ENCODE peak calls at places on chromosomes 16 and 17, in ten cellular contexts. J, L, N, F, H, R, Z, S, X and T are unnamed samples.

GRCh38 chr16:81692571-81692970 is 86.5 kb upstream of the PLCG2 start:
- DNase-seq in N (no peak), J (no peak), R (no peak), S (no peak), F (peak; percentile 64), H (no peak), L (no peak), Z (no peak), X (peak; percentile 76), T (no peak)

GRCh38 chr16:59597269-59597668 is 863.2 kb upstream of the GOT2 start:
- DNase-seq in R (no peak), H (no peak), Z (no peak), F (no peak), L (no peak), J (no peak), N (no peak), X (no peak), S (no peak), T (no peak)

GRCh38 chr17:43769859-43770258 is 8.9 kb downstream of the DUSP3 start:
- DNase-seq in J (no peak), X (no peak), F (no peak), S (no peak), R (no peak), N (no peak), L (no peak), H (no peak), Z (no peak), T (no peak)

GRCh38 chr17:29619251-29619650 is 3.5 kb downstream of the CORO6 start:
- DNase-seq in R (no peak), Z (no peak), J (peak; percentile 73), N (no peak), S (no peak), H (no peak), F (peak; percentile 61), L (no peak), X (no peak), T (no peak)

GRCh38 chr16:57759541-57760356 is 24.2 kb downstream of the KATNB1 start:
- DNase-seq in X (no peak), J (no peak), L (no peak), Z (no peak), N (no peak), H (no peak), R (no peak), F (no peak), S (no peak), T (no peak)

GRCh38 chr17:74008196-74008595 is 195.3 kb upstream of the RPL38 start:
- DNase-seq in J (peak; percentile 43), F (no peak), N (peak; percentile 11), S (no peak), R (no peak), L (no peak), X (no peak), H (no peak), Z (no peak), T (no peak)

GRCh38 chr16:5020551-5020950 is 13.2 kb downstream of the NAGPA start:
- DNase-seq in F (no peak), H (no peak), J (no peak), N (no peak), R (no peak), X (no peak), S (no peak), L (no peak), Z (no peak), T (no peak)

GRCh38 chr17:2688351-2689342 is 22.9 kb downstream of the CLUH start:
- DNase-seq in N (no peak), F (peak; percentile 72), X (peak; percentile 79), Z (no peak), S (no peak), H (no peak), J (no peak), R (no peak), L (no peak), T (peak; percentile 88)

GRCh38 chr17:75098861-75099260 is 10.9 kb upstream of the ARMC7 start:
- DNase-seq in S (no peak), H (no peak), J (no peak), R (no peak), N (no peak), X (no peak), L (no peak), F (no peak), Z (no peak), T (no peak)

GRCh38 chr17:78925662-78926555 is 722 bp upstream of the TIMP2 start:
- DNase-seq in L (peak; percentile 45), N (peak; percentile 73), R (peak; percentile 87), X (peak; percentile 93), Z (no peak), J (peak; percentile 72), F (peak; percentile 97), H (peak; percentile 87), S (no peak), T (peak; percentile 98)
- TF ChIP-seq POLR2A in L (no peak), N (peak; percentile 48), R (peak; percentile 77), X (peak; percentile 37), Z (no peak), J (no peak), F (peak; percentile 58), H (peak; percentile 60), S (no peak), T (peak; percentile 60)

DNA sequence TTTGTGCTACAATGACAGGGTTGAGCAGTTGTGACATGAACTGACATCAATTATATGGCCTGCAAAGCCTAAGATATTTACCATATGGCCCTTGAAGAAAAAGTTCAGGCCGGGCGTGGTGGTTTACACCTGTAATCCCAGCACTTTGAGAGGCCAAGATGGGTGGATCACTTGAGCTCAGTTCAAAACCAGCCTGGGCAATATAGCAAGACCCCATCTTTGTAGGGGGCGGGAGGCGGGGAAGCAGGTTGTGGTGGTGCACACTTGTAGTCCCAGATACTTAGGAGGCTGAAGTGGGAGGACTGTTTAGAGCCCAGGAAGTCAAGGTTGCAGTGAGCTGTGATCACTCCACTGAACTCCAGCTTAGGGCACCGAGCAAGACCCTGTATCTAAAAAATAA is 48.3 kb downstream of the STH start:
- DNase-seq in X (no peak), L (no peak), N (peak; percentile 28), R (no peak), F (no peak), J (no peak), S (no peak), H (no peak), Z (no peak), T (no peak)
- TF ChIP-seq EP300 in X (no peak), L (no peak), N (no peak), R (no peak), F (no peak), J (no peak), S (no peak), H (no peak), Z (no peak), T (no peak)

GRCh38 chr17:17664073-17664470 is 17.2 kb upstream of the RAI1 start:
- DNase-seq in J (no peak), R (no peak), S (no peak), L (no peak), Z (no peak), H (no peak), N (no peak), X (no peak), F (no peak), T (no peak)

GRCh38 chr17:17665255-17665654 is 16.0 kb upstream of the RAI1 start:
- DNase-seq in X (no peak), Z (no peak), S (no peak), F (no peak), N (no peak), R (no peak), L (no peak), J (no peak), H (no peak), T (no peak)

GRCh38 chr17:17661134-17661533 is 20.1 kb upstream of the RAI1 start:
- DNase-seq in Z (no peak), S (no peak), F (no peak), N (no peak), J (no peak), L (no peak), R (no peak), H (no peak), X (no peak), T (no peak)

GRCh38 chr17:17661834-17662233 is 19.4 kb upstream of the RAI1 start:
- DNase-seq in N (no peak), Z (no peak), R (no peak), F (no peak), S (no peak), J (no peak), L (no peak), H (no peak), X (no peak), T (no peak)

GRCh38 chr17:17663160-17664072 is 17.8 kb upstream of the RAI1 start:
- DNase-seq in X (no peak), S (peak; percentile 86), J (peak; percentile 84), H (no peak), R (peak; percentile 56), F (peak; percentile 77), L (peak; percentile 44), N (peak; percentile 60), Z (peak; percentile 70), T (no peak)
- H3K4me1 ChIP-seq in X (peaks cover 10% of the 10 kb centered on the region), S (peaks cover 21% of the 10 kb centered on the region), J (peaks cover 20% of the 10 kb centered on the region), H (no peaks in the 10 kb centered on the region), R (no peaks in the 10 kb centered on the region), F (peaks cover 9% of the 10 kb centered on the region), L (peaks cover 4% of the 10 kb centered on the region), N (peaks cover 4% of the 10 kb centered on the region), Z (peaks cover 28% of the 10 kb centered on the region), T (no peaks in the 10 kb centered on the region)

DNA sequence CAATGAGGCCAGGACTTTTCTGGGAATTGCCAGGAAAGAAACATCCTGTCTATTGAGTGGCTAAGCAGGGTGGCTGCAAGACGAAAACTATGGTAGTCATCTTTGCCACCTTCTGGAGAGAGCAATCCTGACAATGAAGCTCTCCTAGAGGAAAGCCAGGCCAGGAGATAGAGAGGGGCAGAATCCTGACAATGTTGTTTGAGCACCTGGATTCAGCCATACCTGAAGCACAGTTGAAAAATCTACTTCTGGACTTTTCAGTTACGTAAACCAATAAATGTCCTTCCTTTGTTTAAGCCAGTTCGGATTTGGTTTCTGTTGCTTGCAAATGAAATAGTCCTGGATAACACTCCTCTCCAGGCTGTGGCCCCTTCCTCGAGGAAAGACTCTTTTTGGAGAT is 9.4 kb downstream of the P2RX1 start:
- DNase-seq in L (no peak), F (no peak), N (no peak), S (no peak), J (no peak), Z (no peak), R (no peak), H (no peak), X (no peak), T (no peak)
- TF ChIP-seq POLR2A in L (no peak), F (no peak), N (no peak), S (no peak), J (no peak), Z (no peak), R (no peak), H (no peak), X (no peak), T (no peak)

GRCh38 chr17:77847211-77848085 is 111.1 kb upstream of the TNRC6C start:
- DNase-seq in H (no peak), R (no peak), X (no peak), J (no peak), Z (no peak), N (no peak), S (peak; percentile 38), L (no peak), F (no peak), T (no peak)
- TF ChIP-seq EP300 in H (no peak), R (no peak), X (no peak), J (no peak), Z (no peak), N (no peak), S (no peak), L (no peak), F (no peak), T (no peak)